ENCODE peak calls at places on chromosomes 4 and X, in four cellular contexts. K, I, A and E are unnamed samples.

GRCh38 chrX:53073115-53073581 is 9.0 kb upstream of the TSPYL2 start:
- DNase-seq in K (no peak), I (no peak), A (no peak), E (no peak)

GRCh38 chrX:74545880-74546279 is 68.5 kb downstream of the RLIM start:
- DNase-seq in K (no peak), I (no peak), A (no peak), E (no peak)

GRCh38 chr4:109355835-109356234 is 53.4 kb upstream of the COL25A1 start:
- DNase-seq in K (no peak), I (no peak), A (no peak), E (no peak)

GRCh38 chrX:77493677-77494553 is 46.7 kb downstream of the FGF16 start:
- DNase-seq in K (peak), I (no peak), A (no peak), E (peak)

GRCh38 chr4:157270108-157270507 is 49.6 kb downstream of the GRIA2 start:
- DNase-seq in K (no peak), I (no peak), A (no peak), E (no peak)

GRCh38 chr4:15117270-15117946 is 115.1 kb downstream of the CPEB2 start:
- DNase-seq in K (no peak), I (no peak), A (no peak), E (no peak)

GRCh38 chrX:48918644-48919340 is at the start of gene PIM2:
- DNase-seq in K (peak), I (peak), A (peak), E (peak)

GRCh38 chr4:150089732-150090131 is 11.5 kb downstream of the DCLK2 start:
- DNase-seq in K (no peak), I (no peak), A (no peak), E (no peak)

GRCh38 chrX:16666541-16666940 is 16.6 kb downstream of the S100G start:
- DNase-seq in K (peak), I (no peak), A (no peak), E (no peak)

GRCh38 chrX:16873106-16873505 is 2.9 kb upstream of the RBBP7 start:
- DNase-seq in K (no peak), I (no peak), A (no peak), E (no peak)

GRCh38 chr4:2340272-2341061 is 78.0 kb downstream of the ZFYVE28 start:
- DNase-seq in K (no peak), I (peak), A (no peak), E (no peak)

GRCh38 chr4:94454405-94454804 is 2.7 kb downstream of the PDLIM5 start:
- DNase-seq in K (no peak), I (no peak), A (no peak), E (no peak)

GRCh38 chrX:20906571-20906970 is 467.6 kb upstream of the CNKSR2 start:
- DNase-seq in K (peak), I (no peak), A (no peak), E (no peak)

GRCh38 chr4:2043396-2044118 is 15.6 kb upstream of the NAT8L start:
- DNase-seq in K (no peak), I (no peak), A (no peak), E (no peak)

GRCh38 chr4:168840988-168841681 is 168.9 kb downstream of the CBR4 start:
- DNase-seq in K (no peak), I (no peak), A (no peak), E (no peak)

GRCh38 chrX:154431321-154431720 is 2.8 kb downstream of the ATP6AP1 start:
- DNase-seq in K (no peak), I (no peak), A (no peak), E (no peak)

GRCh38 chrX:50165727-50166126 is 35.1 kb downstream of the AKAP4 start:
- DNase-seq in K (no peak), I (no peak), A (no peak), E (no peak)

GRCh38 chrX:53211391-53211978 is 13.5 kb downstream of the KDM5C start:
- DNase-seq in K (no peak), I (no peak), A (no peak), E (no peak)

GRCh38 chr4:105715692-105716278 is 7.2 kb downstream of the GSTCD start:
- DNase-seq in K (peak), I (no peak), A (no peak), E (no peak)
- TF ChIP-seq CTCF in K (peak), I (peak), A (peak), E (peak)

DNA sequence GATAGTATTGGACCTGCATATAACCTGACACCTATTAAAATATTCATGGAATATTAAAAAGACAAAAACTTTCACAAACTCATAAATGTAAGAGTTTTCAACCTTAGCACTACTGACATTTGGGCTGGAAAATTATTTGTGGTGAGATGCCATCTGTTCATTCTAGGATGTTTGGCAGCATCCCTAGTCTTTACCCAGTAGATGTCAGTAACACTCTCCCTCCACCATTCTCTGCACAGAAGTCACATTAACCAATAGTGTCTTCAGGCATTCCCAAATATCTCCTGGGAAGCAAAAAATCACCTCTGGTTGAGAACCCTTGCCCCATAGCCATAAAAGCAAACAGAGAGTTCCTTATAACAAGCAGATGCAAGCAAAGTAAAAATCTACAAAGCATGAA is 41.4 kb upstream of the NDST4 start:
- DNase-seq in K (peak), I (no peak), A (no peak), E (no peak)
- TF ChIP-seq CTCF in K (peak), I (no peak), A (no peak), E (no peak)

GRCh38 chrX:120136128-120136527 is 20.4 kb upstream of the RHOXF1 start:
- DNase-seq in K (no peak), I (no peak), A (no peak), E (no peak)

GRCh38 chrX:120140293-120140981 is 18.0 kb upstream of the RHOXF2 start:
- DNase-seq in K (no peak), I (no peak), A (no peak), E (no peak)

DNA sequence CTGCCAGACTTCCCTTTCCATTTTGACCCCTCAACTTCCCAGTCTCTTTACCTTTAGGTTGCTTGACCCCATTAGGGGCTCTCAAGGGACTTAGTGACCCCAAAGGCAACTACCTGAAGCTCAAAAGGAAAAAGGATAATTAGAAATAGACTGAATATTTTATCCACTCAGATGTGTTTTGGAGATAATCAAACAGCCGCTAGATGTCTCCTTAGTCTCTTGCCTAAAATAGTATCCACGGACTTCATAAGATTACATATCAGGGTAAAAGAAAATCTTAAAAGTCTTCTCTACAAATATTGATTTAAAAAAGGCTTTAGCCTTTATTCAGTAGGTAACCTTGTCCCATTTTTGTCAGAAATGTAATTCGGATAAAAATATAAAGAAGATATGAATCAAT is 21.0 kb upstream of the RHOXF2 start:
- DNase-seq in K (no peak), I (no peak), A (no peak), E (no peak)
- TF ChIP-seq CTCF in K (peak), I (no peak), A (no peak), E (no peak)

DNA sequence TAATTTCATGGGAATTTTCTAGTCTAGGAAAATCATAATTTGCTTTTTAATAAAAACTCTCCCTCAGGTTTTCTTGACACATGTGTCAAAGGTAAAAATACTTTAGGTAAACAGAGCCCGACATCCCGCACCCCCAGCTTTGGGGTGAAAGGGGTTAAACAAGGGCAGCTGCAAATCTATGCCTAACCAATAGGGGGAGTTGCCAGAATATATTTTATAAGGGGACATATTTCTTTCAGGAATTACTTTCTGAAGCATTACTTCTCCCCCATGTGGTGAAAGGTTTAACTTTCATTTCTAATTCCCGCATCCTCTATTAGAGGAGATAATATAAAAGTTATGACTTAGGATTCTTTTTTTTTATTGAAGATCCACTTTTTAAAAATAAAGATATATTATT is 53.9 kb upstream of the HEPH start:
- DNase-seq in K (peak), I (peak), A (no peak), E (no peak)
- TF ChIP-seq CTCF in K (peak), I (peak), A (peak), E (peak)

GRCh38 chr4:96099031-96099430 is 259.1 kb downstream of the PDHA2 start:
- DNase-seq in K (no peak), I (no peak), A (no peak), E (no peak)
- TF ChIP-seq CTCF in K (no peak), I (no peak), A (no peak), E (no peak)

GRCh38 chr4:146190393-146190910 is 14.9 kb downstream of the LSM6 start:
- DNase-seq in K (no peak), I (no peak), A (no peak), E (no peak)

GRCh38 chr4:146186556-146186955 is 11.0 kb downstream of the LSM6 start:
- DNase-seq in K (no peak), I (no peak), A (no peak), E (no peak)

GRCh38 chr4:146193628-146194027 is 18.1 kb downstream of the LSM6 start:
- DNase-seq in K (no peak), I (no peak), A (no peak), E (no peak)

GRCh38 chr4:146194212-146194611 is 18.7 kb downstream of the LSM6 start:
- DNase-seq in K (no peak), I (no peak), A (no peak), E (no peak)

GRCh38 chr4:146192060-146192459 is 16.5 kb downstream of the LSM6 start:
- DNase-seq in K (peak), I (no peak), A (no peak), E (no peak)
- TF ChIP-seq CTCF in K (peak), I (peak), A (no peak), E (no peak)